ENCODE peak calls at places on chromosomes 5 and 9, in four cellular contexts. R is GM12878, O is HL-60, A is K562. Q is an unnamed sample.

GRCh38 chr9:15423328-15423985 is 781 bp downstream of the SNAPC3 start:
- DNase-seq in R (no peak), O (no peak), A (peak; percentile 10), Q (no peak)

GRCh38 chr9:98215821-98216220 is 23.4 kb upstream of the CORO2A start:
- DNase-seq in R (no peak), O (no peak), A (no peak), Q (no peak)

GRCh38 chr5:74040065-74040551 is 414.1 kb downstream of the ARHGEF28 start:
- DNase-seq in R (no peak), O (no peak), A (no peak), Q (no peak)

GRCh38 chr5:134530375-134531077 is 5.1 kb downstream of the JADE2 start:
- DNase-seq in R (no peak), O (no peak), A (no peak), Q (no peak)

GRCh38 chr9:107730691-107731090 is 241.1 kb upstream of the KLF4 start:
- DNase-seq in R (no peak), O (no peak), A (no peak), Q (no peak)

GRCh38 chr5:1202026-1202797 is 817 bp downstream of the SLC6A19 start:
- DNase-seq in R (no peak), O (no peak), A (no peak), Q (no peak)

GRCh38 chr5:167802755-167803431 is 488.6 kb upstream of the WWC1 start:
- DNase-seq in R (no peak), O (no peak), A (no peak), Q (no peak)

GRCh38 chr9:2018764-2019548 is 3.8 kb downstream of the SMARCA2 start:
- DNase-seq in R (no peak), O (no peak), A (no peak), Q (no peak)

GRCh38 chr9:109329274-109330258 is 8.7 kb upstream of the EPB41L4B start:
- DNase-seq in R (no peak), O (no peak), A (no peak), Q (no peak)

GRCh38 chr5:105954341-105954740 is 1716.4 kb downstream of the EFNA5 start:
- DNase-seq in R (no peak), O (no peak), A (no peak), Q (no peak)

GRCh38 chr9:95349109-95350038 is 31.9 kb upstream of the FANCC start:
- DNase-seq in R (no peak), O (no peak), A (no peak), Q (peak; percentile 22)

GRCh38 chr5:77560677-77561263 is 68.7 kb upstream of the WDR41 start:
- DNase-seq in R (peak; percentile 48), O (peak; percentile 1), A (peak; percentile 46), Q (no peak)

GRCh38 chr9:137428841-137429545 is 5.8 kb downstream of the NOXA1 start:
- DNase-seq in R (no peak), O (no peak), A (no peak), Q (no peak)

GRCh38 chr9:97954550-97954989 is 16.6 kb upstream of the HEMGN start:
- DNase-seq in R (no peak), O (peak; percentile 59), A (peak; percentile 82), Q (peak; percentile 51)

GRCh38 chr5:139649082-139649991 is 1.2 kb downstream of the CXXC5 start:
- DNase-seq in R (no peak), O (peak; percentile 53), A (peak; percentile 51), Q (no peak)

GRCh38 chr9:136793063-136793946 is 2.2 kb downstream of the TMEM141 start:
- DNase-seq in R (no peak), O (no peak), A (peak; percentile 53), Q (no peak)

GRCh38 chr5:87300744-87301143 is 33.1 kb downstream of the RASA1 start:
- DNase-seq in R (no peak), O (peak; percentile 2), A (peak; percentile 11), Q (no peak)

GRCh38 chr5:68041293-68041692 is 174.3 kb upstream of the PIK3R1 start:
- DNase-seq in R (peak; percentile 56), O (no peak), A (no peak), Q (no peak)

GRCh38 chr5:95934207-95934804 is 27.3 kb downstream of the ELL2 start:
- DNase-seq in R (no peak), O (no peak), A (peak; percentile 70), Q (no peak)

GRCh38 chr9:131330814-131331600 is 41.5 kb downstream of the PLPP7 start:
- DNase-seq in R (no peak), O (no peak), A (peak; percentile 98), Q (no peak)

GRCh38 chr9:114367823-114368609 is 19.8 kb downstream of the AKNA start:
- DNase-seq in R (no peak), O (no peak), A (no peak), Q (no peak)

GRCh38 chr5:115324021-115324420 is 27.6 kb upstream of the CCDC112 start:
- DNase-seq in R (no peak), O (no peak), A (no peak), Q (no peak)

GRCh38 chr9:136545966-136546696 is at the start of gene NOTCH1:
- DNase-seq in R (peak; percentile 80), O (peak; percentile 96), A (peak; percentile 96), Q (peak; percentile 95)

GRCh38 chr5:2223303-2223702 is 340.6 kb upstream of the IRX4 start:
- DNase-seq in R (no peak), O (no peak), A (no peak), Q (no peak)

GRCh38 chr5:9376363-9377117 is 169.3 kb downstream of the SEMA5A start:
- DNase-seq in R (no peak), O (no peak), A (no peak), Q (no peak)

GRCh38 chr9:79477955-79478751 is 93.6 kb upstream of the TLE4 start:
- DNase-seq in R (no peak), O (peak; percentile 25), A (no peak), Q (no peak)

GRCh38 chr5:131999991-132000490 is 11.4 kb downstream of the ACSL6 start:
- DNase-seq in R (no peak), O (no peak), A (no peak), Q (no peak)

GRCh38 chr5:10524376-10525123 is 39.3 kb upstream of the ANKRD33B start:
- DNase-seq in R (no peak), O (no peak), A (peak; percentile 9), Q (no peak)

GRCh38 chr5:179164331-179165311 is 104.4 kb downstream of the ZNF354C start:
- DNase-seq in R (no peak), O (no peak), A (no peak), Q (no peak)

GRCh38 chr5:175460126-175460525 is 16.1 kb upstream of the DRD1 start:
- DNase-seq in R (no peak), O (no peak), A (no peak), Q (no peak)

GRCh38 chr9:73199886-73200285 is 48.2 kb downstream of the ANXA1 start:
- DNase-seq in R (no peak), O (peak; percentile 15), A (peak; percentile 34), Q (no peak)

GRCh38 chr5:148747536-148747906 is 78.9 kb upstream of the ADRB2 start:
- DNase-seq in R (no peak), O (no peak), A (peak; percentile 62), Q (no peak)

GRCh38 chr9:94827584-94828304 is 101.2 kb downstream of the AOPEP start:
- DNase-seq in R (no peak), O (no peak), A (no peak), Q (no peak)

GRCh38 chr9:86732514-86732913 is 214.8 kb downstream of the GAS1 start:
- DNase-seq in R (no peak), O (no peak), A (no peak), Q (no peak)

GRCh38 chr5:168672016-168672415 is 92.8 kb upstream of the PANK3 start:
- DNase-seq in R (no peak), O (no peak), A (no peak), Q (no peak)

DNA sequence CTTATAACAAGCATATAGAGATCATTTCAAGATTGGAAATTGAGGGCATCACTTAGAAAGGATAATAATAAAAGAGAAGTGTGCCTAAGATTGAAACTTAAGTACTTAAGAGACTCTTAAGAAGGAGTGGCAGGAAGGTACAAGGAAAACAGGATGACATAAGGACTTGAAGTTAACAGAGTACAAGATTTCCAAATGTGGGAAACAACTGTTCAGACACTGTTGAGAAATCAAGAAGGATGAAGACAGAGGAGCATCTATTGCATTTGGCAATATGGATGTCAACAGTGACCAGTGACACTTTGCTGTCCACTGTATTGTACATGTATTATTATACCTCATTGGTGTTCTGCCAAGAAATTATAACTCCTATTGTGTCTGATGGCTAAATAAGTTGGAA is 157.8 kb upstream of the PTGER4 start:
- DNase-seq in R (no peak), O (peak; percentile 26), A (no peak), Q (no peak)
- TF ChIP-seq SPI1 in R (no peak), O (no peak), A (no peak), Q (no peak)

DNA sequence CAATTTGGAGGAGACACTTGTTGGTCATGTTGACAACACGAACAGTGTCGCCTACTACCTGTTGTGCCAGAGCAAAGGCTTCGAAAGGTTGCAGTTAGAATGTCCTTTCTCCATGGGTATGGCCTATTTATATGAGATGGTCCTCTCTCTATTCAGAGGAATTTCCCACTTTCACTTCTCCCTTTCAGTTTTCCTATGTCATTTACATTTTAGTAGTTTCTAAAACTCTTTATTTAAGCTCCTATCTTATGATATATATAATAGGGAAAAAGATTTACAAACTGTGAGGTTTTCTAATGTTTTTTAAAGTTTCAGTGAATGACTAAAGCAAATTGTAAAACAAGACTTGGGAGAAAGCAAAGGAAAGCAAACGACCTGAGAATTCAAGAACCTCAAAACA is at the start of gene IFNB1:
- DNase-seq in R (no peak), O (no peak), A (no peak), Q (no peak)
- TF ChIP-seq SPI1 in R (peak; percentile 21), O (no peak), A (no peak), Q (peak; percentile 43)

GRCh38 chr5:145443366-145443765 is 391.8 kb downstream of the PRELID2 start:
- DNase-seq in R (no peak), O (no peak), A (no peak), Q (no peak)
- TF ChIP-seq SPI1 in R (no peak), O (no peak), A (no peak), Q (no peak)

DNA sequence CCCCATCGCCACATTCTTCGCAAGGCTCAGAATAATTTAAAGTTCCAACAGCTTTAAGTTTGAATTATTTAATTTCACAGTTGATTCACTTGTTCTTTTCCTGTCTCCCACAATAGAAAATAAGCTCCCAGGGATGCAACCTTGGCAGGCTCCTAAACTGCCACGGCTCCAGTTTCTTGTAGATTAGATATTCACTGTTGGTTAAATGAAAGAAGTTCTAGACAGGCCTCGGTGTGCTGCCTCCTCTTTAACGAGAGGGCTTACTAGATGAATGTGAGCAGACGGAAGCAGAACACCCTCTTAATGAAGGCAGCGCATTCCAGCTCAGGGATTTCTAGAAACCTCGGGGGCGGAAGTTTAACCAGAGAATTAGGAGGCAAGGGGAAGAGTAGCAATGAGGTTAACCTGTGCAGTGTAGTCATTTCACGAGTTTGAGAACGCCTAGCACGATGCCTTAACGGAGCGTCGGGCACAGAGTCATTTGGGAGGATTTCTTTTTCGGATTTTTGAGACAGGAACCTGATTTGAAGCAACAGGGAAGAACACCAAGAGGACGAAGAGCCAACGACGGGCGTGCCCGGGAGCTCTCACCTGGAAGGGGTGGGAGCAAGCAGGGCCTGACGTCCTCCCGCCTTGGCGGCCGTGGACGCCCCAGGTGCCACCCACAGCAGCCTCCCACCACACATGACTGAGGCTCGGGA is 637 bp upstream of the SMC5 start:
- DNase-seq in R (no peak), O (no peak), A (peak; percentile 14), Q (peak; percentile 7)
- TF ChIP-seq SPI1 in R (no peak), O (no peak), A (no peak), Q (no peak)

GRCh38 chr5:40233268-40233667 is 446.4 kb upstream of the PTGER4 start:
- DNase-seq in R (no peak), O (no peak), A (no peak), Q (no peak)
- TF ChIP-seq SPI1 in R (no peak), O (no peak), A (no peak), Q (no peak)

GRCh38 chr5:143054480-143054941 is 284.3 kb downstream of the ARHGAP26 start:
- DNase-seq in R (peak; percentile 97), O (no peak), A (no peak), Q (no peak)
- TF ChIP-seq SPI1 in R (no peak), O (no peak), A (no peak), Q (no peak)

GRCh38 chr5:176625512-176625911 is 4.8 kb downstream of the SNCB start:
- DNase-seq in R (no peak), O (no peak), A (no peak), Q (no peak)
- TF ChIP-seq SPI1 in R (no peak), O (no peak), A (no peak), Q (no peak)